ENCODE peak calls at places on chromosomes 13 and 19, in eight cellular contexts. R, P, Q, W, Y, C, D and X are unnamed samples.
A peak's percentile ranks its signal among the peaks of the same experiment; 100 is the strongest.

GRCh38 chr19:44635581-44636438 is 7.9 kb upstream of the PVR start:
- DNase-seq in D (peak; percentile 21), R (no peak), W (no peak), Q (no peak), C (no peak), Y (peak; percentile 33), P (no peak), X (no peak)

GRCh38 chr19:45467115-45467455 is 711 bp upstream of the FOSB start:
- DNase-seq in C (no peak), R (no peak), Y (no peak), P (no peak), D (no peak), W (no peak), Q (no peak), X (no peak)

GRCh38 chr19:18283338-18283737 is 1.9 kb upstream of the JUND start:
- DNase-seq in P (no peak), R (no peak), D (no peak), W (no peak), Y (no peak), Q (no peak), C (no peak), X (no peak)

GRCh38 chr19:15015946-15016542 is 33.2 kb upstream of the CASP14 start:
- DNase-seq in R (no peak), Q (peak; percentile 30), Y (peak; percentile 3), D (peak; percentile 37), C (peak; percentile 53), W (no peak), P (no peak), X (no peak)

GRCh38 chr13:80171096-80171495 is 169.8 kb downstream of the SPRY2 start:
- DNase-seq in Q (no peak), Y (no peak), R (no peak), C (no peak), W (no peak), P (no peak), D (no peak), X (no peak)

GRCh38 chr13:21218351-21219043 is 42.0 kb downstream of the MRPL57 start:
- DNase-seq in R (no peak), P (no peak), D (no peak), Y (no peak), C (peak; percentile 58), Q (no peak), W (no peak), X (no peak)

GRCh38 chr19:48806818-48807589 is 3.8 kb downstream of the BCAT2 start:
- DNase-seq in D (peak; percentile 63), W (no peak), C (no peak), Q (no peak), P (no peak), Y (peak; percentile 53), R (peak; percentile 22), X (no peak)

GRCh38 chr13:73667756-73668155 is 466.4 kb downstream of the KLF12 start:
- DNase-seq in C (no peak), Q (no peak), R (no peak), W (no peak), Y (no peak), P (no peak), D (peak; percentile 29), X (no peak)

GRCh38 chr13:51426982-51427381 is 25.9 kb downstream of the INTS6 start:
- DNase-seq in D (no peak), Y (no peak), C (no peak), Q (no peak), W (no peak), P (no peak), R (no peak), X (no peak)

GRCh38 chr19:6423499-6424189 is 967 bp downstream of the KHSRP start:
- DNase-seq in R (peak; percentile 73), Y (peak; percentile 49), P (no peak), W (no peak), Q (peak; percentile 53), C (peak; percentile 75), D (peak; percentile 32), X (no peak)

GRCh38 chr19:58439576-58440554 is at the start of gene ZNF132:
- DNase-seq in Y (peak; percentile 100), W (peak; percentile 94), P (peak; percentile 100), Q (peak; percentile 98), C (peak; percentile 94), D (peak; percentile 99), R (peak; percentile 86), X (peak; percentile 84)

GRCh38 chr13:32840840-32841713 is 175.1 kb upstream of the KL start:
- DNase-seq in Q (no peak), D (no peak), Y (no peak), W (no peak), P (no peak), C (peak; percentile 45), R (no peak), X (no peak)

GRCh38 chr13:91142572-91142971 is 204.9 kb upstream of the MIR17HG start:
- DNase-seq in W (no peak), P (peak; percentile 53), Y (peak; percentile 39), D (peak; percentile 39), Q (no peak), C (no peak), R (no peak), X (no peak)

GRCh38 chr19:32749361-32749760 is 29.8 kb downstream of the TDRD12 start:
- DNase-seq in P (no peak), W (no peak), C (no peak), Y (no peak), D (no peak), R (no peak), Q (no peak), X (no peak)

GRCh38 chr19:49923055-49924003 is 5.7 kb upstream of the ATF5 start:
- DNase-seq in C (no peak), W (peak; percentile 10), Y (no peak), D (no peak), P (no peak), Q (peak; percentile 64), R (no peak), X (no peak)

GRCh38 chr13:40230833-40231266 is 435.6 kb downstream of the FOXO1 start:
- DNase-seq in Q (peak; percentile 41), Y (peak; percentile 78), P (no peak), R (no peak), W (no peak), D (no peak), C (no peak), X (no peak)

GRCh38 chr13:40993119-40993518 is 26.0 kb downstream of the ELF1 start:
- DNase-seq in C (no peak), W (no peak), Q (no peak), P (no peak), D (peak; percentile 68), R (no peak), Y (no peak), X (no peak)

GRCh38 chr19:53989600-53990533 is 1.6 kb upstream of the CACNG6 start:
- DNase-seq in C (no peak), Q (no peak), D (no peak), Y (no peak), W (no peak), P (no peak), R (no peak), X (no peak)

GRCh38 chr19:7257148-7258041 is 36.8 kb downstream of the INSR start:
- DNase-seq in R (no peak), C (no peak), W (no peak), P (peak; percentile 43), Q (peak; percentile 96), D (peak; percentile 94), Y (peak; percentile 73), X (no peak)

GRCh38 chr19:2579678-2580280 is 103.9 kb downstream of the GADD45B start:
- DNase-seq in D (no peak), R (no peak), Q (no peak), Y (no peak), W (no peak), P (no peak), C (no peak), X (no peak)
- TF ChIP-seq CTCF in D (no peak), R (peak; percentile 23), Q (peak; percentile 29), Y (no peak), W (no peak), P (no peak), C (no peak), X (peak; percentile 56)

DNA sequence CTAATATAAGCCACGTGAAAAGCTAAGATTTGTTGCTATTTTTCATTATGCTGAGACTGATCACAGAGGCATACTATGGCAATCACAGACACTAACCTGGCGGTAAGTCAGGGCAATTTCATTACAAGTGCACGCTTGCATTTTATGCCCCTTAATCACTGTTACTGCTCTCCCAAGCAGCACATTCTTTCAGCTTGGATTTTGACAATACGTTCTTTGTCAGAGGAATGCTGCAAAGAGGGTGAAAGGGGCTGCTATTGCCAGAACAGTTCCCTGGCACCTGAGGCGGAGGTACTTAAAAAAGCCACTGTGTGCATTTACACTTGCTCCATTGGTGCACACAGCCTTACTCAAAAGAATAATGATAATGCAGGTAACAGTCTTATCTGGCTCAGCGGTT is 346.6 kb downstream of the RFC3 start:
- DNase-seq in Q (no peak), Y (no peak), W (no peak), D (peak; percentile 33), C (no peak), R (no peak), P (peak; percentile 55), X (no peak)
- TF ChIP-seq CTCF in Q (no peak), Y (no peak), W (no peak), D (no peak), C (no peak), R (no peak), P (no peak), X (no peak)

GRCh38 chr13:19601749-19602725 is 31.4 kb upstream of the MPHOSPH8 start:
- DNase-seq in D (peak; percentile 32), R (peak; percentile 71), C (peak; percentile 89), Y (peak; percentile 32), Q (peak; percentile 11), P (no peak), W (peak; percentile 78), X (peak; percentile 65)
- TF ChIP-seq CTCF in D (no peak), R (no peak), C (no peak), Y (no peak), Q (no peak), P (no peak), W (no peak), X (no peak)

GRCh38 chr13:78317030-78317429 is 286.3 kb downstream of the POU4F1 start:
- DNase-seq in P (no peak), Q (no peak), D (no peak), C (no peak), Y (no peak), R (no peak), W (no peak), X (no peak)
- TF ChIP-seq CTCF in P (no peak), Q (peak; percentile 35), D (no peak), C (no peak), Y (peak; percentile 16), R (no peak), W (no peak), X (no peak)